ENCODE peak calls at places on chromosomes 1 and 21, in six cellular contexts. One of them, this sample, is unnamed.

GRCh38 chr1:21586926-21587601 is 77.8 kb downstream of the ALPL start:
- DNase-seq in EH: peak
- DNase-seq in Right ventricle myocardium inferior: no peak
- DNase-seq in stimulated activated CD4-positive, alpha-beta T cell treated with anti-CD3 and anti-CD28 coated beads, Interleukin-4, amount 100 ng/mL, for 24 hours: no peak
- DNase-seq in T-helper 1 cell: no peak
- DNase-seq in COR-L47: no peak
- DNase-seq in this sample: no peak

GRCh38 chr1:114333670-114334069 is 177.3 kb downstream of the TRIM33 start:
- DNase-seq in EH: no peak
- DNase-seq in Right ventricle myocardium inferior: no peak
- DNase-seq in T-helper 1 cell: no peak
- DNase-seq in stimulated activated CD4-positive, alpha-beta T cell treated with anti-CD3 and anti-CD28 coated beads, Interleukin-4, amount 100 ng/mL, for 24 hours: no peak
- DNase-seq in COR-L47: no peak
- DNase-seq in this sample: no peak

GRCh38 chr1:76951185-76951584 is 83.9 kb downstream of the ST6GALNAC5 start:
- DNase-seq in COR-L47: no peak
- DNase-seq in Right ventricle myocardium inferior: no peak
- DNase-seq in T-helper 1 cell: no peak
- DNase-seq in stimulated activated CD4-positive, alpha-beta T cell treated with anti-CD3 and anti-CD28 coated beads, Interleukin-4, amount 100 ng/mL, for 24 hours: no peak
- DNase-seq in EH: peak
- DNase-seq in this sample: no peak

GRCh38 chr1:175250027-175250426 is 57.5 kb upstream of the KIAA0040 start:
- DNase-seq in Right ventricle myocardium inferior: no peak
- DNase-seq in COR-L47: no peak
- DNase-seq in EH: no peak
- DNase-seq in stimulated activated CD4-positive, alpha-beta T cell treated with anti-CD3 and anti-CD28 coated beads, Interleukin-4, amount 100 ng/mL, for 24 hours: no peak
- DNase-seq in T-helper 1 cell: no peak
- DNase-seq in this sample: no peak

GRCh38 chr1:44829506-44830384 is 13.3 kb downstream of the PTCH2 start:
- DNase-seq in stimulated activated CD4-positive, alpha-beta T cell treated with anti-CD3 and anti-CD28 coated beads, Interleukin-4, amount 100 ng/mL, for 24 hours: no peak
- DNase-seq in COR-L47: no peak
- DNase-seq in Right ventricle myocardium inferior: no peak
- DNase-seq in EH: no peak
- DNase-seq in T-helper 1 cell: no peak
- DNase-seq in this sample: no peak

GRCh38 chr1:235270625-235271024 is 57.4 kb downstream of the ARID4B start:
- DNase-seq in stimulated activated CD4-positive, alpha-beta T cell treated with anti-CD3 and anti-CD28 coated beads, Interleukin-4, amount 100 ng/mL, for 24 hours: no peak
- DNase-seq in EH: peak
- DNase-seq in Right ventricle myocardium inferior: no peak
- DNase-seq in T-helper 1 cell: peak
- DNase-seq in COR-L47: no peak
- DNase-seq in this sample: no peak

GRCh38 chr1:173307845-173308244 is 100.7 kb upstream of the TNFSF4 start:
- DNase-seq in stimulated activated CD4-positive, alpha-beta T cell treated with anti-CD3 and anti-CD28 coated beads, Interleukin-4, amount 100 ng/mL, for 24 hours: no peak
- DNase-seq in COR-L47: no peak
- DNase-seq in T-helper 1 cell: no peak
- DNase-seq in EH: no peak
- DNase-seq in Right ventricle myocardium inferior: no peak
- DNase-seq in this sample: no peak

GRCh38 chr1:59013276-59013927 is 229.6 kb upstream of the JUN start:
- DNase-seq in COR-L47: no peak
- DNase-seq in EH: peak
- DNase-seq in Right ventricle myocardium inferior: no peak
- DNase-seq in T-helper 1 cell: no peak
- DNase-seq in stimulated activated CD4-positive, alpha-beta T cell treated with anti-CD3 and anti-CD28 coated beads, Interleukin-4, amount 100 ng/mL, for 24 hours: no peak
- DNase-seq in this sample: no peak

GRCh38 chr1:36008546-36009197 is 75.2 kb upstream of the TEKT2 start:
- DNase-seq in T-helper 1 cell: peak
- DNase-seq in Right ventricle myocardium inferior: no peak
- DNase-seq in stimulated activated CD4-positive, alpha-beta T cell treated with anti-CD3 and anti-CD28 coated beads, Interleukin-4, amount 100 ng/mL, for 24 hours: no peak
- DNase-seq in EH: peak
- DNase-seq in COR-L47: no peak
- DNase-seq in this sample: peak

GRCh38 chr21:45363921-45364463 is 41.0 kb upstream of the COL18A1 start:
- DNase-seq in stimulated activated CD4-positive, alpha-beta T cell treated with anti-CD3 and anti-CD28 coated beads, Interleukin-4, amount 100 ng/mL, for 24 hours: peak
- DNase-seq in COR-L47: no peak
- DNase-seq in Right ventricle myocardium inferior: peak
- DNase-seq in T-helper 1 cell: peak
- DNase-seq in EH: peak
- DNase-seq in this sample: no peak

GRCh38 chr1:168893359-168893791 is 164.4 kb upstream of the DPT start:
- DNase-seq in stimulated activated CD4-positive, alpha-beta T cell treated with anti-CD3 and anti-CD28 coated beads, Interleukin-4, amount 100 ng/mL, for 24 hours: no peak
- DNase-seq in COR-L47: peak
- DNase-seq in Right ventricle myocardium inferior: peak
- DNase-seq in T-helper 1 cell: no peak
- DNase-seq in EH: no peak
- DNase-seq in this sample: no peak

GRCh38 chr1:95685091-95685490 is 451.1 kb downstream of the RWDD3 start:
- DNase-seq in EH: no peak
- DNase-seq in COR-L47: peak
- DNase-seq in Right ventricle myocardium inferior: no peak
- DNase-seq in T-helper 1 cell: no peak
- DNase-seq in stimulated activated CD4-positive, alpha-beta T cell treated with anti-CD3 and anti-CD28 coated beads, Interleukin-4, amount 100 ng/mL, for 24 hours: no peak
- DNase-seq in this sample: no peak

GRCh38 chr1:62508187-62508758 is 71.4 kb downstream of the USP1 start:
- DNase-seq in EH: peak
- DNase-seq in Right ventricle myocardium inferior: no peak
- DNase-seq in T-helper 1 cell: peak
- DNase-seq in COR-L47: peak
- DNase-seq in stimulated activated CD4-positive, alpha-beta T cell treated with anti-CD3 and anti-CD28 coated beads, Interleukin-4, amount 100 ng/mL, for 24 hours: no peak
- DNase-seq in this sample: no peak

GRCh38 chr1:1166642-1167415 is 6.9 kb upstream of the TTLL10 start:
- DNase-seq in EH: no peak
- DNase-seq in stimulated activated CD4-positive, alpha-beta T cell treated with anti-CD3 and anti-CD28 coated beads, Interleukin-4, amount 100 ng/mL, for 24 hours: no peak
- DNase-seq in Right ventricle myocardium inferior: peak
- DNase-seq in COR-L47: no peak
- DNase-seq in T-helper 1 cell: no peak
- DNase-seq in this sample: no peak

GRCh38 chr1:108897865-108898720 is 21.3 kb downstream of the GPSM2 start:
- DNase-seq in EH: peak
- DNase-seq in T-helper 1 cell: peak
- DNase-seq in stimulated activated CD4-positive, alpha-beta T cell treated with anti-CD3 and anti-CD28 coated beads, Interleukin-4, amount 100 ng/mL, for 24 hours: peak
- DNase-seq in Right ventricle myocardium inferior: no peak
- DNase-seq in COR-L47: peak
- DNase-seq in this sample: no peak

This sample was measured in T-helper 2 cell.